ENCODE peak calls at places on chromosomes 6 and 20, in five cellular contexts. One of them, this sample, is unnamed.

GRCh38 chr6:62516287-62517152 is 230.5 kb upstream of the KHDRBS2 start:
- DNase-seq in DMS 273 treated with DMSO at 0.1 percent for 48 hours: no peak
- DNase-seq in NCI-H460: no peak
- DNase-seq in KBM-7: peak
- DNase-seq in GM04504: no peak
- DNase-seq in this sample: peak

GRCh38 chr6:23413327-23414203 is 712.5 kb upstream of the NRSN1 start:
- DNase-seq in DMS 273 treated with DMSO at 0.1 percent for 48 hours: no peak
- DNase-seq in NCI-H460: no peak
- DNase-seq in KBM-7: no peak
- DNase-seq in GM04504: no peak
- DNase-seq in this sample: no peak

GRCh38 chr20:5784735-5785134 is 34.5 kb downstream of the SHLD1 start:
- DNase-seq in DMS 273 treated with DMSO at 0.1 percent for 48 hours: no peak
- DNase-seq in NCI-H460: no peak
- DNase-seq in KBM-7: no peak
- DNase-seq in GM04504: no peak
- DNase-seq in this sample: peak

GRCh38 chr6:73394577-73395354 is at the start of gene DDX43:
- DNase-seq in DMS 273 treated with DMSO at 0.1 percent for 48 hours: no peak
- DNase-seq in NCI-H460: no peak
- DNase-seq in KBM-7: no peak
- DNase-seq in GM04504: peak
- DNase-seq in this sample: peak

GRCh38 chr6:17361013-17361412 is 32.4 kb upstream of the CAP2 start:
- DNase-seq in DMS 273 treated with DMSO at 0.1 percent for 48 hours: no peak
- DNase-seq in NCI-H460: no peak
- DNase-seq in KBM-7: no peak
- DNase-seq in GM04504: no peak
- DNase-seq in this sample: no peak

GRCh38 chr6:36334343-36334742 is 2.3 kb downstream of the BNIP5 start:
- DNase-seq in DMS 273 treated with DMSO at 0.1 percent for 48 hours: no peak
- DNase-seq in NCI-H460: no peak
- DNase-seq in KBM-7: no peak
- DNase-seq in GM04504: no peak
- DNase-seq in this sample: peak

GRCh38 chr6:122798099-122798641 is 9.1 kb downstream of the SMPDL3A start:
- DNase-seq in DMS 273 treated with DMSO at 0.1 percent for 48 hours: no peak
- DNase-seq in NCI-H460: no peak
- DNase-seq in KBM-7: no peak
- DNase-seq in GM04504: no peak
- DNase-seq in this sample: no peak

GRCh38 chr6:27040244-27041042 is 207.1 kb upstream of the PRSS16 start:
- DNase-seq in DMS 273 treated with DMSO at 0.1 percent for 48 hours: no peak
- DNase-seq in NCI-H460: no peak
- DNase-seq in KBM-7: no peak
- DNase-seq in GM04504: no peak
- DNase-seq in this sample: no peak

GRCh38 chr20:53037621-53038020 is 65.5 kb downstream of the TSHZ2 start:
- DNase-seq in DMS 273 treated with DMSO at 0.1 percent for 48 hours: no peak
- DNase-seq in NCI-H460: no peak
- DNase-seq in KBM-7: no peak
- DNase-seq in GM04504: no peak
- DNase-seq in this sample: no peak

GRCh38 chr6:21769405-21769851 is 175.9 kb downstream of the SOX4 start:
- DNase-seq in DMS 273 treated with DMSO at 0.1 percent for 48 hours: peak
- DNase-seq in NCI-H460: no peak
- DNase-seq in KBM-7: no peak
- DNase-seq in GM04504: peak
- DNase-seq in this sample: no peak

GRCh38 chr6:127717384-127717783 is 140.4 kb downstream of the C6orf58 start:
- DNase-seq in DMS 273 treated with DMSO at 0.1 percent for 48 hours: no peak
- DNase-seq in NCI-H460: no peak
- DNase-seq in KBM-7: no peak
- DNase-seq in GM04504: no peak
- DNase-seq in this sample: no peak

GRCh38 chr6:125357515-125358256 is 55.9 kb upstream of the HDDC2 start:
- DNase-seq in DMS 273 treated with DMSO at 0.1 percent for 48 hours: no peak
- DNase-seq in NCI-H460: no peak
- DNase-seq in KBM-7: peak
- DNase-seq in GM04504: no peak
- DNase-seq in this sample: no peak

GRCh38 chr6:170212051-170212756 is 78.7 kb downstream of the DLL1 start:
- DNase-seq in DMS 273 treated with DMSO at 0.1 percent for 48 hours: no peak
- DNase-seq in NCI-H460: no peak
- DNase-seq in KBM-7: no peak
- DNase-seq in GM04504: no peak
- DNase-seq in this sample: no peak

GRCh38 chr20:46558511-46558959 is 8.1 kb upstream of the OCSTAMP start:
- DNase-seq in DMS 273 treated with DMSO at 0.1 percent for 48 hours: no peak
- DNase-seq in NCI-H460: peak
- DNase-seq in KBM-7: no peak
- DNase-seq in GM04504: peak
- DNase-seq in this sample: no peak

GRCh38 chr6:110708295-110708965 is 106.8 kb downstream of the CDK19 start:
- DNase-seq in DMS 273 treated with DMSO at 0.1 percent for 48 hours: no peak
- DNase-seq in NCI-H460: no peak
- DNase-seq in KBM-7: no peak
- DNase-seq in GM04504: no peak
- DNase-seq in this sample: no peak

GRCh38 chr6:107600111-107600510 is 110.2 kb downstream of the SOBP start:
- DNase-seq in DMS 273 treated with DMSO at 0.1 percent for 48 hours: no peak
- DNase-seq in NCI-H460: no peak
- DNase-seq in KBM-7: no peak
- DNase-seq in GM04504: no peak
- DNase-seq in this sample: no peak

GRCh38 chr6:79399499-79399898 is 137.7 kb downstream of the LCA5 start:
- DNase-seq in DMS 273 treated with DMSO at 0.1 percent for 48 hours: no peak
- DNase-seq in NCI-H460: no peak
- DNase-seq in KBM-7: no peak
- DNase-seq in GM04504: no peak
- DNase-seq in this sample: no peak

GRCh38 chr6:12545837-12546658 is 170.5 kb upstream of the PHACTR1 start:
- DNase-seq in DMS 273 treated with DMSO at 0.1 percent for 48 hours: no peak
- DNase-seq in NCI-H460: peak
- DNase-seq in KBM-7: no peak
- DNase-seq in GM04504: peak
- DNase-seq in this sample: no peak

GRCh38 chr6:145267076-145267867 is 468.0 kb downstream of the EPM2A start:
- DNase-seq in DMS 273 treated with DMSO at 0.1 percent for 48 hours: no peak
- DNase-seq in NCI-H460: no peak
- DNase-seq in KBM-7: no peak
- DNase-seq in GM04504: no peak
- DNase-seq in this sample: no peak

This sample was measured in OCI-M1.